ENCODE peak calls at places on chromosomes 5 and 9, in seven cellular contexts. One of them, this sample, is unnamed.

GRCh38 chr5:43152946-43153345 is 32.2 kb downstream of the ZNF131 start:
- DNase-seq in activated naive CD4-positive, alpha-beta T cell treated with anti-CD3 and anti-CD28 coated beads, Interleukin-2, amount 50 U/mL, for 16 hours: no peak
- DNase-seq in fibroblast of gingiva: peak
- DNase-seq in stimulated activated CD4-positive, alpha-beta T cell treated with anti-CD3 and anti-CD28 coated beads, TNF-alpha, amount 100 ng/mL, for 4 hours: no peak
- DNase-seq in AG04450: peak
- DNase-seq in left colon: no peak
- DNase-seq in T-helper 22 cell: no peak
- DNase-seq in this sample: no peak

GRCh38 chr9:34047864-34048729 is 590 bp downstream of the UBAP2 start:
- DNase-seq in activated naive CD4-positive, alpha-beta T cell treated with anti-CD3 and anti-CD28 coated beads, Interleukin-2, amount 50 U/mL, for 16 hours: peak
- DNase-seq in fibroblast of gingiva: no peak
- DNase-seq in stimulated activated CD4-positive, alpha-beta T cell treated with anti-CD3 and anti-CD28 coated beads, TNF-alpha, amount 100 ng/mL, for 4 hours: peak
- DNase-seq in AG04450: no peak
- DNase-seq in left colon: peak
- DNase-seq in T-helper 22 cell: peak
- DNase-seq in this sample: peak

GRCh38 chr5:53766683-53767082 is 206.2 kb downstream of the NDUFS4 start:
- DNase-seq in activated naive CD4-positive, alpha-beta T cell treated with anti-CD3 and anti-CD28 coated beads, Interleukin-2, amount 50 U/mL, for 16 hours: no peak
- DNase-seq in fibroblast of gingiva: no peak
- DNase-seq in stimulated activated CD4-positive, alpha-beta T cell treated with anti-CD3 and anti-CD28 coated beads, TNF-alpha, amount 100 ng/mL, for 4 hours: no peak
- DNase-seq in AG04450: no peak
- DNase-seq in left colon: no peak
- DNase-seq in T-helper 22 cell: no peak
- DNase-seq in this sample: no peak

GRCh38 chr9:131366745-131367401 is 27.0 kb upstream of the PRRC2B start:
- DNase-seq in activated naive CD4-positive, alpha-beta T cell treated with anti-CD3 and anti-CD28 coated beads, Interleukin-2, amount 50 U/mL, for 16 hours: no peak
- DNase-seq in fibroblast of gingiva: peak
- DNase-seq in stimulated activated CD4-positive, alpha-beta T cell treated with anti-CD3 and anti-CD28 coated beads, TNF-alpha, amount 100 ng/mL, for 4 hours: no peak
- DNase-seq in AG04450: no peak
- DNase-seq in left colon: no peak
- DNase-seq in T-helper 22 cell: no peak
- DNase-seq in this sample: no peak

GRCh38 chr5:163963881-163964280 is 458.5 kb downstream of the MAT2B start:
- DNase-seq in activated naive CD4-positive, alpha-beta T cell treated with anti-CD3 and anti-CD28 coated beads, Interleukin-2, amount 50 U/mL, for 16 hours: no peak
- DNase-seq in fibroblast of gingiva: peak
- DNase-seq in stimulated activated CD4-positive, alpha-beta T cell treated with anti-CD3 and anti-CD28 coated beads, TNF-alpha, amount 100 ng/mL, for 4 hours: no peak
- DNase-seq in AG04450: no peak
- DNase-seq in left colon: no peak
- DNase-seq in T-helper 22 cell: no peak
- DNase-seq in this sample: no peak

GRCh38 chr5:60943624-60944023 is 1.2 kb downstream of the ERCC8 start:
- DNase-seq in activated naive CD4-positive, alpha-beta T cell treated with anti-CD3 and anti-CD28 coated beads, Interleukin-2, amount 50 U/mL, for 16 hours: no peak
- DNase-seq in fibroblast of gingiva: no peak
- DNase-seq in stimulated activated CD4-positive, alpha-beta T cell treated with anti-CD3 and anti-CD28 coated beads, TNF-alpha, amount 100 ng/mL, for 4 hours: no peak
- DNase-seq in AG04450: no peak
- DNase-seq in left colon: no peak
- DNase-seq in T-helper 22 cell: no peak
- DNase-seq in this sample: no peak

GRCh38 chr5:158770506-158770905 is 329.2 kb downstream of the EBF1 start:
- DNase-seq in activated naive CD4-positive, alpha-beta T cell treated with anti-CD3 and anti-CD28 coated beads, Interleukin-2, amount 50 U/mL, for 16 hours: no peak
- DNase-seq in fibroblast of gingiva: peak
- DNase-seq in stimulated activated CD4-positive, alpha-beta T cell treated with anti-CD3 and anti-CD28 coated beads, TNF-alpha, amount 100 ng/mL, for 4 hours: no peak
- DNase-seq in AG04450: no peak
- DNase-seq in left colon: no peak
- DNase-seq in T-helper 22 cell: no peak
- DNase-seq in this sample: no peak

GRCh38 chr5:8729437-8729836 is 816.4 kb downstream of the SEMA5A start:
- DNase-seq in activated naive CD4-positive, alpha-beta T cell treated with anti-CD3 and anti-CD28 coated beads, Interleukin-2, amount 50 U/mL, for 16 hours: no peak
- DNase-seq in fibroblast of gingiva: peak
- DNase-seq in stimulated activated CD4-positive, alpha-beta T cell treated with anti-CD3 and anti-CD28 coated beads, TNF-alpha, amount 100 ng/mL, for 4 hours: no peak
- DNase-seq in AG04450: no peak
- DNase-seq in left colon: no peak
- DNase-seq in T-helper 22 cell: no peak
- DNase-seq in this sample: no peak

GRCh38 chr5:140253985-140254384 is 48.9 kb downstream of the PFDN1 start:
- DNase-seq in activated naive CD4-positive, alpha-beta T cell treated with anti-CD3 and anti-CD28 coated beads, Interleukin-2, amount 50 U/mL, for 16 hours: no peak
- DNase-seq in fibroblast of gingiva: peak
- DNase-seq in stimulated activated CD4-positive, alpha-beta T cell treated with anti-CD3 and anti-CD28 coated beads, TNF-alpha, amount 100 ng/mL, for 4 hours: no peak
- DNase-seq in AG04450: no peak
- DNase-seq in left colon: peak
- DNase-seq in T-helper 22 cell: no peak
- DNase-seq in this sample: no peak

GRCh38 chr9:93111371-93112115 is 15.5 kb downstream of the CARD19 start:
- DNase-seq in activated naive CD4-positive, alpha-beta T cell treated with anti-CD3 and anti-CD28 coated beads, Interleukin-2, amount 50 U/mL, for 16 hours: no peak
- DNase-seq in fibroblast of gingiva: no peak
- DNase-seq in stimulated activated CD4-positive, alpha-beta T cell treated with anti-CD3 and anti-CD28 coated beads, TNF-alpha, amount 100 ng/mL, for 4 hours: no peak
- DNase-seq in AG04450: no peak
- DNase-seq in left colon: peak
- DNase-seq in T-helper 22 cell: no peak
- DNase-seq in this sample: no peak

GRCh38 chr9:110579763-110580255 is 268 bp upstream of the SVEP1 start:
- DNase-seq in activated naive CD4-positive, alpha-beta T cell treated with anti-CD3 and anti-CD28 coated beads, Interleukin-2, amount 50 U/mL, for 16 hours: no peak
- DNase-seq in fibroblast of gingiva: peak
- DNase-seq in stimulated activated CD4-positive, alpha-beta T cell treated with anti-CD3 and anti-CD28 coated beads, TNF-alpha, amount 100 ng/mL, for 4 hours: no peak
- DNase-seq in AG04450: no peak
- DNase-seq in left colon: no peak
- DNase-seq in T-helper 22 cell: no peak
- DNase-seq in this sample: no peak

GRCh38 chr5:129973716-129974426 is 69.6 kb downstream of the CHSY3 start:
- DNase-seq in activated naive CD4-positive, alpha-beta T cell treated with anti-CD3 and anti-CD28 coated beads, Interleukin-2, amount 50 U/mL, for 16 hours: no peak
- DNase-seq in fibroblast of gingiva: peak
- DNase-seq in stimulated activated CD4-positive, alpha-beta T cell treated with anti-CD3 and anti-CD28 coated beads, TNF-alpha, amount 100 ng/mL, for 4 hours: no peak
- DNase-seq in AG04450: no peak
- DNase-seq in left colon: no peak
- DNase-seq in T-helper 22 cell: no peak
- DNase-seq in this sample: no peak

GRCh38 chr5:68646142-68646541 is 430.6 kb downstream of the PIK3R1 start:
- DNase-seq in activated naive CD4-positive, alpha-beta T cell treated with anti-CD3 and anti-CD28 coated beads, Interleukin-2, amount 50 U/mL, for 16 hours: no peak
- DNase-seq in fibroblast of gingiva: peak
- DNase-seq in stimulated activated CD4-positive, alpha-beta T cell treated with anti-CD3 and anti-CD28 coated beads, TNF-alpha, amount 100 ng/mL, for 4 hours: no peak
- DNase-seq in AG04450: no peak
- DNase-seq in left colon: no peak
- DNase-seq in T-helper 22 cell: no peak
- DNase-seq in this sample: no peak

GRCh38 chr5:154221371-154221896 is 30.9 kb downstream of the GALNT10 start:
- DNase-seq in activated naive CD4-positive, alpha-beta T cell treated with anti-CD3 and anti-CD28 coated beads, Interleukin-2, amount 50 U/mL, for 16 hours: peak
- DNase-seq in fibroblast of gingiva: peak
- DNase-seq in stimulated activated CD4-positive, alpha-beta T cell treated with anti-CD3 and anti-CD28 coated beads, TNF-alpha, amount 100 ng/mL, for 4 hours: no peak
- DNase-seq in AG04450: peak
- DNase-seq in left colon: peak
- DNase-seq in T-helper 22 cell: peak
- DNase-seq in this sample: peak

GRCh38 chr9:133333011-133333410 is 3.0 kb downstream of the SURF6 start:
- DNase-seq in activated naive CD4-positive, alpha-beta T cell treated with anti-CD3 and anti-CD28 coated beads, Interleukin-2, amount 50 U/mL, for 16 hours: no peak
- DNase-seq in fibroblast of gingiva: no peak
- DNase-seq in stimulated activated CD4-positive, alpha-beta T cell treated with anti-CD3 and anti-CD28 coated beads, TNF-alpha, amount 100 ng/mL, for 4 hours: no peak
- DNase-seq in AG04450: no peak
- DNase-seq in left colon: no peak
- DNase-seq in T-helper 22 cell: no peak
- DNase-seq in this sample: no peak

GRCh38 chr9:37943329-37944265 is 39.7 kb upstream of the SLC25A51 start:
- DNase-seq in activated naive CD4-positive, alpha-beta T cell treated with anti-CD3 and anti-CD28 coated beads, Interleukin-2, amount 50 U/mL, for 16 hours: no peak
- DNase-seq in fibroblast of gingiva: peak
- DNase-seq in stimulated activated CD4-positive, alpha-beta T cell treated with anti-CD3 and anti-CD28 coated beads, TNF-alpha, amount 100 ng/mL, for 4 hours: no peak
- DNase-seq in AG04450: peak
- DNase-seq in left colon: no peak
- DNase-seq in T-helper 22 cell: no peak
- DNase-seq in this sample: no peak

GRCh38 chr5:111935835-111936234 is 178.8 kb upstream of the NREP start:
- DNase-seq in activated naive CD4-positive, alpha-beta T cell treated with anti-CD3 and anti-CD28 coated beads, Interleukin-2, amount 50 U/mL, for 16 hours: no peak
- DNase-seq in fibroblast of gingiva: no peak
- DNase-seq in stimulated activated CD4-positive, alpha-beta T cell treated with anti-CD3 and anti-CD28 coated beads, TNF-alpha, amount 100 ng/mL, for 4 hours: no peak
- DNase-seq in AG04450: no peak
- DNase-seq in left colon: no peak
- DNase-seq in T-helper 22 cell: no peak
- DNase-seq in this sample: no peak

GRCh38 chr9:137029058-137029922 is 1.3 kb upstream of the ABCA2 start:
- DNase-seq in activated naive CD4-positive, alpha-beta T cell treated with anti-CD3 and anti-CD28 coated beads, Interleukin-2, amount 50 U/mL, for 16 hours: peak
- DNase-seq in fibroblast of gingiva: peak
- DNase-seq in stimulated activated CD4-positive, alpha-beta T cell treated with anti-CD3 and anti-CD28 coated beads, TNF-alpha, amount 100 ng/mL, for 4 hours: peak
- DNase-seq in AG04450: no peak
- DNase-seq in left colon: peak
- DNase-seq in T-helper 22 cell: no peak
- DNase-seq in this sample: peak

GRCh38 chr5:31270396-31270795 is 76.9 kb downstream of the CDH6 start:
- DNase-seq in activated naive CD4-positive, alpha-beta T cell treated with anti-CD3 and anti-CD28 coated beads, Interleukin-2, amount 50 U/mL, for 16 hours: no peak
- DNase-seq in fibroblast of gingiva: no peak
- DNase-seq in stimulated activated CD4-positive, alpha-beta T cell treated with anti-CD3 and anti-CD28 coated beads, TNF-alpha, amount 100 ng/mL, for 4 hours: no peak
- DNase-seq in AG04450: no peak
- DNase-seq in left colon: no peak
- DNase-seq in T-helper 22 cell: no peak
- DNase-seq in this sample: no peak

GRCh38 chr9:134606951-134607733 is 34.5 kb upstream of the COL5A1 start:
- DNase-seq in activated naive CD4-positive, alpha-beta T cell treated with anti-CD3 and anti-CD28 coated beads, Interleukin-2, amount 50 U/mL, for 16 hours: no peak
- DNase-seq in fibroblast of gingiva: no peak
- DNase-seq in stimulated activated CD4-positive, alpha-beta T cell treated with anti-CD3 and anti-CD28 coated beads, TNF-alpha, amount 100 ng/mL, for 4 hours: no peak
- DNase-seq in AG04450: no peak
- DNase-seq in left colon: no peak
- DNase-seq in T-helper 22 cell: no peak
- DNase-seq in this sample: no peak

GRCh38 chr5:158895573-158895972 is 204.1 kb downstream of the EBF1 start:
- DNase-seq in activated naive CD4-positive, alpha-beta T cell treated with anti-CD3 and anti-CD28 coated beads, Interleukin-2, amount 50 U/mL, for 16 hours: no peak
- DNase-seq in fibroblast of gingiva: peak
- DNase-seq in stimulated activated CD4-positive, alpha-beta T cell treated with anti-CD3 and anti-CD28 coated beads, TNF-alpha, amount 100 ng/mL, for 4 hours: no peak
- DNase-seq in AG04450: no peak
- DNase-seq in left colon: no peak
- DNase-seq in T-helper 22 cell: no peak
- DNase-seq in this sample: no peak

GRCh38 chr9:26169684-26170083 is 491.4 kb upstream of the TUSC1 start:
- DNase-seq in activated naive CD4-positive, alpha-beta T cell treated with anti-CD3 and anti-CD28 coated beads, Interleukin-2, amount 50 U/mL, for 16 hours: no peak
- DNase-seq in fibroblast of gingiva: no peak
- DNase-seq in stimulated activated CD4-positive, alpha-beta T cell treated with anti-CD3 and anti-CD28 coated beads, TNF-alpha, amount 100 ng/mL, for 4 hours: no peak
- DNase-seq in AG04450: no peak
- DNase-seq in left colon: no peak
- DNase-seq in T-helper 22 cell: no peak
- DNase-seq in this sample: no peak

GRCh38 chr9:105976257-105976656 is 281.9 kb downstream of the TMEM38B start:
- DNase-seq in activated naive CD4-positive, alpha-beta T cell treated with anti-CD3 and anti-CD28 coated beads, Interleukin-2, amount 50 U/mL, for 16 hours: no peak
- DNase-seq in fibroblast of gingiva: no peak
- DNase-seq in stimulated activated CD4-positive, alpha-beta T cell treated with anti-CD3 and anti-CD28 coated beads, TNF-alpha, amount 100 ng/mL, for 4 hours: no peak
- DNase-seq in AG04450: no peak
- DNase-seq in left colon: no peak
- DNase-seq in T-helper 22 cell: no peak
- DNase-seq in this sample: no peak

GRCh38 chr5:60852317-60852716 is 8.2 kb upstream of the ELOVL7 start:
- DNase-seq in activated naive CD4-positive, alpha-beta T cell treated with anti-CD3 and anti-CD28 coated beads, Interleukin-2, amount 50 U/mL, for 16 hours: no peak
- DNase-seq in fibroblast of gingiva: no peak
- DNase-seq in stimulated activated CD4-positive, alpha-beta T cell treated with anti-CD3 and anti-CD28 coated beads, TNF-alpha, amount 100 ng/mL, for 4 hours: no peak
- DNase-seq in AG04450: no peak
- DNase-seq in left colon: no peak
- DNase-seq in T-helper 22 cell: no peak
- DNase-seq in this sample: no peak

GRCh38 chr5:116746668-116747067 is 172.0 kb upstream of the SEMA6A start:
- DNase-seq in activated naive CD4-positive, alpha-beta T cell treated with anti-CD3 and anti-CD28 coated beads, Interleukin-2, amount 50 U/mL, for 16 hours: no peak
- DNase-seq in fibroblast of gingiva: no peak
- DNase-seq in stimulated activated CD4-positive, alpha-beta T cell treated with anti-CD3 and anti-CD28 coated beads, TNF-alpha, amount 100 ng/mL, for 4 hours: no peak
- DNase-seq in AG04450: no peak
- DNase-seq in left colon: no peak
- DNase-seq in T-helper 22 cell: no peak
- DNase-seq in this sample: no peak

GRCh38 chr9:135410831-135411473 is 68.6 kb upstream of the PPP1R26 start:
- DNase-seq in activated naive CD4-positive, alpha-beta T cell treated with anti-CD3 and anti-CD28 coated beads, Interleukin-2, amount 50 U/mL, for 16 hours: no peak
- DNase-seq in fibroblast of gingiva: no peak
- DNase-seq in stimulated activated CD4-positive, alpha-beta T cell treated with anti-CD3 and anti-CD28 coated beads, TNF-alpha, amount 100 ng/mL, for 4 hours: no peak
- DNase-seq in AG04450: no peak
- DNase-seq in left colon: no peak
- DNase-seq in T-helper 22 cell: no peak
- DNase-seq in this sample: no peak

GRCh38 chr5:175548899-175549311 is 70.5 kb downstream of the SFXN1 start:
- DNase-seq in activated naive CD4-positive, alpha-beta T cell treated with anti-CD3 and anti-CD28 coated beads, Interleukin-2, amount 50 U/mL, for 16 hours: no peak
- DNase-seq in fibroblast of gingiva: no peak
- DNase-seq in stimulated activated CD4-positive, alpha-beta T cell treated with anti-CD3 and anti-CD28 coated beads, TNF-alpha, amount 100 ng/mL, for 4 hours: no peak
- DNase-seq in AG04450: no peak
- DNase-seq in left colon: no peak
- DNase-seq in T-helper 22 cell: no peak
- DNase-seq in this sample: no peak

GRCh38 chr9:90198956-90199355 is 443.7 kb downstream of the DIRAS2 start:
- DNase-seq in activated naive CD4-positive, alpha-beta T cell treated with anti-CD3 and anti-CD28 coated beads, Interleukin-2, amount 50 U/mL, for 16 hours: no peak
- DNase-seq in fibroblast of gingiva: no peak
- DNase-seq in stimulated activated CD4-positive, alpha-beta T cell treated with anti-CD3 and anti-CD28 coated beads, TNF-alpha, amount 100 ng/mL, for 4 hours: no peak
- DNase-seq in AG04450: no peak
- DNase-seq in left colon: no peak
- DNase-seq in T-helper 22 cell: no peak
- DNase-seq in this sample: no peak

GRCh38 chr5:131959906-131960305 is 14.4 kb upstream of the MEIKIN start:
- DNase-seq in activated naive CD4-positive, alpha-beta T cell treated with anti-CD3 and anti-CD28 coated beads, Interleukin-2, amount 50 U/mL, for 16 hours: no peak
- DNase-seq in fibroblast of gingiva: no peak
- DNase-seq in stimulated activated CD4-positive, alpha-beta T cell treated with anti-CD3 and anti-CD28 coated beads, TNF-alpha, amount 100 ng/mL, for 4 hours: no peak
- DNase-seq in AG04450: no peak
- DNase-seq in left colon: no peak
- DNase-seq in T-helper 22 cell: no peak
- DNase-seq in this sample: no peak

GRCh38 chr5:59356813-59357381 is 536.6 kb downstream of the PDE4D start:
- DNase-seq in activated naive CD4-positive, alpha-beta T cell treated with anti-CD3 and anti-CD28 coated beads, Interleukin-2, amount 50 U/mL, for 16 hours: no peak
- DNase-seq in fibroblast of gingiva: no peak
- DNase-seq in stimulated activated CD4-positive, alpha-beta T cell treated with anti-CD3 and anti-CD28 coated beads, TNF-alpha, amount 100 ng/mL, for 4 hours: no peak
- DNase-seq in AG04450: no peak
- DNase-seq in left colon: no peak
- DNase-seq in T-helper 22 cell: no peak
- DNase-seq in this sample: no peak

GRCh38 chr9:70258692-70259511 is at the start of gene SMC5:
- DNase-seq in activated naive CD4-positive, alpha-beta T cell treated with anti-CD3 and anti-CD28 coated beads, Interleukin-2, amount 50 U/mL, for 16 hours: peak
- DNase-seq in fibroblast of gingiva: peak
- DNase-seq in stimulated activated CD4-positive, alpha-beta T cell treated with anti-CD3 and anti-CD28 coated beads, TNF-alpha, amount 100 ng/mL, for 4 hours: peak
- DNase-seq in AG04450: peak
- DNase-seq in left colon: peak
- DNase-seq in T-helper 22 cell: peak
- DNase-seq in this sample: peak

GRCh38 chr9:18320046-18320445 is 153.9 kb upstream of the ADAMTSL1 start:
- DNase-seq in activated naive CD4-positive, alpha-beta T cell treated with anti-CD3 and anti-CD28 coated beads, Interleukin-2, amount 50 U/mL, for 16 hours: no peak
- DNase-seq in fibroblast of gingiva: no peak
- DNase-seq in stimulated activated CD4-positive, alpha-beta T cell treated with anti-CD3 and anti-CD28 coated beads, TNF-alpha, amount 100 ng/mL, for 4 hours: no peak
- DNase-seq in AG04450: no peak
- DNase-seq in left colon: no peak
- DNase-seq in T-helper 22 cell: no peak
- DNase-seq in this sample: no peak

GRCh38 chr5:112492291-112492690 is 73.2 kb upstream of the EPB41L4A start:
- DNase-seq in activated naive CD4-positive, alpha-beta T cell treated with anti-CD3 and anti-CD28 coated beads, Interleukin-2, amount 50 U/mL, for 16 hours: no peak
- DNase-seq in fibroblast of gingiva: peak
- DNase-seq in stimulated activated CD4-positive, alpha-beta T cell treated with anti-CD3 and anti-CD28 coated beads, TNF-alpha, amount 100 ng/mL, for 4 hours: no peak
- DNase-seq in AG04450: peak
- DNase-seq in left colon: peak
- DNase-seq in T-helper 22 cell: no peak
- DNase-seq in this sample: no peak

GRCh38 chr9:79686381-79687130 is 114.8 kb downstream of the TLE4 start:
- DNase-seq in activated naive CD4-positive, alpha-beta T cell treated with anti-CD3 and anti-CD28 coated beads, Interleukin-2, amount 50 U/mL, for 16 hours: no peak
- DNase-seq in fibroblast of gingiva: peak
- DNase-seq in stimulated activated CD4-positive, alpha-beta T cell treated with anti-CD3 and anti-CD28 coated beads, TNF-alpha, amount 100 ng/mL, for 4 hours: no peak
- DNase-seq in AG04450: peak
- DNase-seq in left colon: no peak
- DNase-seq in T-helper 22 cell: no peak
- DNase-seq in this sample: no peak

GRCh38 chr9:99000480-99001395 is 57.0 kb downstream of the COL15A1 start:
- DNase-seq in activated naive CD4-positive, alpha-beta T cell treated with anti-CD3 and anti-CD28 coated beads, Interleukin-2, amount 50 U/mL, for 16 hours: peak
- DNase-seq in fibroblast of gingiva: peak
- DNase-seq in stimulated activated CD4-positive, alpha-beta T cell treated with anti-CD3 and anti-CD28 coated beads, TNF-alpha, amount 100 ng/mL, for 4 hours: no peak
- DNase-seq in AG04450: no peak
- DNase-seq in left colon: peak
- DNase-seq in T-helper 22 cell: peak
- DNase-seq in this sample: peak

GRCh38 chr9:90290716-90291485 is 351.7 kb downstream of the DIRAS2 start:
- DNase-seq in activated naive CD4-positive, alpha-beta T cell treated with anti-CD3 and anti-CD28 coated beads, Interleukin-2, amount 50 U/mL, for 16 hours: no peak
- DNase-seq in fibroblast of gingiva: no peak
- DNase-seq in stimulated activated CD4-positive, alpha-beta T cell treated with anti-CD3 and anti-CD28 coated beads, TNF-alpha, amount 100 ng/mL, for 4 hours: no peak
- DNase-seq in AG04450: no peak
- DNase-seq in left colon: no peak
- DNase-seq in T-helper 22 cell: no peak
- DNase-seq in this sample: no peak